ENCODE peak calls at places on chromosomes 1 and 21, in nine cellular contexts. U, V, B, W, F, G, I, K and D are unnamed samples.

GRCh38 chr1:180971273-180971997 is 51.2 kb downstream of the STX6 start:
- DNase-seq in V (no peak), W (no peak), F (no peak), I (no peak), G (no peak), B (no peak), K (no peak), U (peak; percentile 44), D (no peak)

GRCh38 chr1:26582836-26583460 is 53.4 kb downstream of the RPS6KA1 start:
- DNase-seq in B (no peak), U (no peak), G (no peak), V (no peak), K (no peak), F (no peak), W (peak; percentile 95), I (no peak), D (peak; percentile 57)

GRCh38 chr1:13832100-13832499 is 132.1 kb downstream of the PRDM2 start:
- DNase-seq in G (no peak), B (no peak), U (no peak), I (no peak), V (no peak), K (no peak), W (no peak), F (no peak), D (no peak)

GRCh38 chr21:31132574-31133242 is 94.4 kb upstream of the KRTAP19-8 start:
- DNase-seq in K (no peak), I (no peak), G (no peak), W (no peak), U (no peak), F (no peak), B (no peak), V (no peak), D (no peak)

GRCh38 chr21:32190491-32191144 is 88.2 kb downstream of the MIS18A start:
- DNase-seq in F (no peak), V (no peak), U (peak; percentile 53), W (no peak), K (no peak), I (no peak), B (no peak), G (no peak), D (no peak)

GRCh38 chr1:244826712-244827111 is 8.7 kb upstream of the COX20 start:
- DNase-seq in G (no peak), U (no peak), I (no peak), W (no peak), V (no peak), B (no peak), K (no peak), F (no peak), D (no peak)

GRCh38 chr1:201401700-201402099 is 2.6 kb upstream of the LAD1 start:
- DNase-seq in F (no peak), W (no peak), U (no peak), V (no peak), K (no peak), B (no peak), I (no peak), G (no peak), D (no peak)

GRCh38 chr1:88239205-88239604 is 444.9 kb upstream of the PKN2 start:
- DNase-seq in V (no peak), F (no peak), W (no peak), K (no peak), U (no peak), G (no peak), B (no peak), I (no peak), D (no peak)

GRCh38 chr1:41626146-41626545 is 141.7 kb upstream of the EDN2 start:
- DNase-seq in G (no peak), V (no peak), U (peak; percentile 75), K (no peak), F (peak; percentile 31), I (no peak), W (no peak), B (no peak), D (no peak)

GRCh38 chr1:29706936-29707335 is 470.6 kb downstream of the PTPRU start:
- DNase-seq in U (no peak), B (peak; percentile 15), G (peak; percentile 83), V (peak; percentile 72), F (no peak), W (no peak), K (peak; percentile 52), I (no peak), D (no peak)

GRCh38 chr1:62962794-62963776 is 179.2 kb downstream of the ATG4C start:
- DNase-seq in K (peak; percentile 29), F (peak; percentile 49), U (no peak), B (no peak), W (no peak), V (peak; percentile 62), I (peak; percentile 46), G (peak; percentile 39), D (peak; percentile 1)

GRCh38 chr1:234571692-234572091 is 38.3 kb downstream of the IRF2BP2 start:
- DNase-seq in F (no peak), B (no peak), G (peak; percentile 43), U (peak; percentile 57), V (no peak), K (no peak), I (no peak), W (no peak), D (no peak)

GRCh38 chr1:245915851-245916250 is 591.2 kb downstream of the SMYD3 start:
- DNase-seq in K (no peak), F (no peak), V (no peak), G (no peak), W (no peak), B (no peak), I (no peak), U (no peak), D (no peak)

GRCh38 chr1:244778356-244778755 is 57.1 kb upstream of the COX20 start:
- DNase-seq in U (no peak), V (no peak), G (no peak), K (no peak), F (no peak), I (no peak), B (peak; percentile 68), W (no peak), D (no peak)

GRCh38 chr1:209427811-209428210 is 155.7 kb upstream of the CAMK1G start:
- DNase-seq in V (no peak), B (no peak), F (no peak), I (no peak), G (no peak), K (no peak), W (no peak), U (no peak), D (no peak)

GRCh38 chr21:39316062-39316461 is 2.6 kb upstream of the BRWD1 start:
- DNase-seq in I (no peak), U (no peak), G (no peak), B (no peak), W (no peak), F (no peak), V (no peak), K (no peak), D (no peak)

GRCh38 chr21:32782698-32783097 is 11.1 kb upstream of the PAXBP1 start:
- DNase-seq in B (no peak), F (no peak), I (no peak), W (no peak), V (no peak), K (no peak), G (no peak), U (no peak), D (no peak)

GRCh38 chr1:247370786-247371732 is 39.4 kb upstream of the ZNF496 start:
- DNase-seq in I (no peak), K (no peak), F (peak; percentile 18), W (no peak), G (no peak), B (no peak), U (no peak), V (peak; percentile 58), D (no peak)

GRCh38 chr1:21189906-21190500 is 13.3 kb upstream of the EIF4G3 start:
- DNase-seq in B (no peak), K (no peak), I (no peak), U (no peak), V (no peak), G (no peak), W (no peak), F (no peak), D (no peak)

GRCh38 chr1:210001751-210002150 is 63.7 kb downstream of the SYT14 start:
- DNase-seq in G (no peak), K (no peak), U (no peak), V (no peak), F (no peak), B (no peak), W (no peak), I (no peak), D (no peak)

DNA sequence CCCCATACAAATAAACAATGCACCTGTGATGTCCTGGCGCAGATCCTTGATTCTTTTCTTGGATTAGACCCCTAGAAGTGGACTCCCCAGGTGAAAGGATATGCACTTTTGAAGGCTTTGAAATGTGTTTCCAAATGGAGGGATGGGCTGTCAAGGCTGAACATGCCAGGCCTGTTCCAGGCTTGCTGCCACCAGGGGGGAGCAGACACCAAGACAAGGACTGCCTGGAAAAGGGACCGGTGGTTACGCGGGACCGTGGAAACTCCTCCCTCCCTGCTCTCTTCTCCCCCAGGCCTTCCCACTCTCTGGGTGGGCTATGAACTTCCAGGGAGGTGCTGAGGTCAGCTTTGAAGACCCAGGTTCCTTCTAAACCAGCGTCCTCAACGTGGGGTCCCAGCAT is 12.7 kb downstream of the C1QB start:
- DNase-seq in I (no peak), V (peak; percentile 57), G (peak; percentile 59), W (no peak), F (no peak), B (no peak), K (peak; percentile 37), U (no peak), D (no peak)
- TF ChIP-seq CTCF in I (no peak), V (peak; percentile 60), G (peak; percentile 62), W (no peak), F (no peak), B (peak; percentile 71), K (peak; percentile 66), U (peak; percentile 64), D (peak; percentile 24)

GRCh38 chr1:153670859-153671622 is at the start of gene ILF2:
- DNase-seq in G (peak; percentile 97), I (peak; percentile 98), B (peak; percentile 100), F (peak; percentile 97), K (peak; percentile 89), V (peak; percentile 97), U (peak; percentile 98), W (peak; percentile 98), D (peak; percentile 100)
- TF ChIP-seq CTCF in G (peak; percentile 27), I (no peak), B (no peak), F (no peak), K (no peak), V (no peak), U (peak; percentile 33), W (no peak), D (peak; percentile 23)

GRCh38 chr1:165414620-165415019 is 30.3 kb downstream of the RXRG start:
- DNase-seq in W (no peak), B (no peak), F (no peak), U (no peak), K (no peak), G (no peak), I (no peak), V (no peak), D (no peak)
- TF ChIP-seq CTCF in W (no peak), B (no peak), F (no peak), U (no peak), K (no peak), G (no peak), I (no peak), V (no peak), D (no peak)

GRCh38 chr1:104291156-104291555 is 541.5 kb downstream of the AMY1C start:
- DNase-seq in I (no peak), B (no peak), V (no peak), F (no peak), G (no peak), U (no peak), K (no peak), W (no peak), D (no peak)

GRCh38 chr1:104294259-104294658 is 544.6 kb downstream of the AMY1C start:
- DNase-seq in I (no peak), K (no peak), V (no peak), W (no peak), F (no peak), B (no peak), G (peak; percentile 37), U (no peak), D (no peak)

GRCh38 chr1:104295516-104295915 is 545.8 kb downstream of the AMY1C start:
- DNase-seq in K (no peak), G (peak; percentile 44), V (no peak), F (no peak), W (peak; percentile 34), I (no peak), U (no peak), B (no peak), D (no peak)
- TF ChIP-seq CTCF in K (no peak), G (no peak), V (no peak), F (no peak), W (no peak), I (no peak), U (no peak), B (no peak), D (no peak)